ENCODE peak calls at places on chromosomes 16 and 17, in four cellular contexts. M is transverse colon, A is lower leg skin, H is Panc1. O is an unnamed sample.

GRCh38 chr16:47731252-47731651 is 270.1 kb downstream of the PHKB start:
- DNase-seq in M (no peak), A (no peak), H (no peak), O (no peak)

GRCh38 chr16:82598766-82599165 is 28.0 kb upstream of the CDH13 start:
- DNase-seq in M (no peak), A (no peak), H (no peak), O (no peak)

GRCh38 chr17:3641014-3641413 is 4.5 kb downstream of the CTNS start:
- DNase-seq in M (no peak), A (no peak), H (no peak), O (no peak)

GRCh38 chr17:30290696-30291570 is 811 bp downstream of the BLMH start:
- DNase-seq in M (peak; percentile 58), A (peak; percentile 85), H (no peak), O (no peak)

GRCh38 chr16:84543931-84544776 is 39.7 kb upstream of the MEAK7 start:
- DNase-seq in M (peak; percentile 27), A (no peak), H (no peak), O (no peak)

GRCh38 chr17:15341385-15341849 is at the start of gene TEKT3:
- DNase-seq in M (peak; percentile 89), A (peak; percentile 96), H (no peak), O (peak; percentile 77)

GRCh38 chr16:17269434-17269833 is 201.3 kb downstream of the XYLT1 start:
- DNase-seq in M (no peak), A (no peak), H (no peak), O (no peak)

GRCh38 chr17:42518755-42519545 is 17.1 kb upstream of the NAGLU start:
- DNase-seq in M (peak; percentile 91), A (no peak), H (no peak), O (no peak)

GRCh38 chr16:13014516-13014915 is 113.1 kb downstream of the SHISA9 start:
- DNase-seq in M (no peak), A (no peak), H (no peak), O (peak; percentile 54)

GRCh38 chr16:54201200-54201599 is 85.4 kb downstream of the IRX3 start:
- DNase-seq in M (no peak), A (peak; percentile 18), H (no peak), O (no peak)

GRCh38 chr17:44402564-44403172 is 13.2 kb upstream of the ITGA2B start:
- DNase-seq in M (no peak), A (no peak), H (no peak), O (no peak)

GRCh38 chr16:81478876-81479496 is 34.4 kb downstream of the CMIP start:
- DNase-seq in M (peak; percentile 73), A (no peak), H (no peak), O (no peak)

GRCh38 chr17:76232342-76232741 is 8.0 kb downstream of the RNF157 start:
- DNase-seq in M (no peak), A (no peak), H (peak; percentile 52), O (no peak)

GRCh38 chr16:3589001-3589400 is 11.8 kb upstream of the NLRC3 start:
- DNase-seq in M (no peak), A (no peak), H (no peak), O (no peak)

GRCh38 chr16:986925-987581 is 5.5 kb downstream of the SOX8 start:
- DNase-seq in M (no peak), A (no peak), H (no peak), O (no peak)

DNA sequence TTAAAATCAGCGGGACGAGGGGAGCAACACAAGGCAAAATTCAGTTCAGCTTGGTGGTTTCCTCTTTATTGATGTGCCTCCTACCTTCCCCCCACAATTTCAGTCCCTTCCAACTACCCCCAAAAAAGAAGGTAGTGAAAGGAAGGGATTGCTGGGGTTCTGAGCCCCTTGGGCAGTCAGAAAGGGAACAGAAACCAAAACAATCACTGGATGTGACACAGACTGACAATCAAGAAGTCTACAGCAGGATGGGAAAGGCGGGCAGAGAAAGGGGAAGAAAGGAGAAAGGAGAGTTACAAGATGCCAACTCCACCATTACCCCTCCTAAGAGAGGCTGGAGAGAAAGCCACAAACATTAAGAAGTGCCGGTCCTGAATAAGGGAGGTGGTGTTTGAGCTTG is 1.1 kb upstream of the PHF23 start:
- DNase-seq in M (no peak), A (no peak), H (no peak), O (no peak)
- H3K4me3 ChIP-seq in M (no peak overlapping the region), A (no peak overlapping the region), H (peak overlapping the region; percentile 92), O (no peak overlapping the region)

GRCh38 chr17:82868715-82869131 is 28.9 kb upstream of the ZNF750 start:
- DNase-seq in M (no peak), A (no peak), H (no peak), O (no peak)

GRCh38 chr17:82871056-82871775 is 31.4 kb upstream of the ZNF750 start:
- DNase-seq in M (no peak), A (no peak), H (no peak), O (no peak)

GRCh38 chr17:82870091-82870491 is 30.3 kb upstream of the ZNF750 start:
- DNase-seq in M (no peak), A (no peak), H (no peak), O (no peak)

GRCh38 chr17:82870541-82870940 is 30.7 kb upstream of the ZNF750 start:
- DNase-seq in M (no peak), A (no peak), H (no peak), O (no peak)

GRCh38 chr17:82869536-82869935 is 29.7 kb upstream of the ZNF750 start:
- DNase-seq in M (no peak), A (no peak), H (no peak), O (no peak)
- H3K4me3 ChIP-seq in M (no peak overlapping the region), A (no peak overlapping the region), H (no peak overlapping the region), O (no peak overlapping the region)

GRCh38 chr17:70344356-70345060 is 175.2 kb downstream of the KCNJ2 start:
- DNase-seq in M (no peak), A (no peak), H (no peak), O (no peak)
- H3K4me3 ChIP-seq in M (no peak overlapping the region), A (no peak overlapping the region), H (no peak overlapping the region), O (no peak overlapping the region)

GRCh38 chr16:29876578-29877249 is 13.7 kb upstream of the CDIPT start:
- DNase-seq in M (no peak), A (no peak), H (no peak), O (no peak)
- H3K4me3 ChIP-seq in M (peak overlapping the region; percentile 2), A (no peak overlapping the region), H (no peak overlapping the region), O (peak overlapping the region; percentile 37)